ENCODE peak calls at places on chromosomes 13 and 19, in six cellular contexts. K is body of pancreas; C is CD4-positive, alpha-beta memory T cell; Z is Panc1; F is progenitor cell of endocrine pancreas; T is epithelial cell of prostate. B is an unnamed sample.

GRCh38 chr19:46697142-46697960 is 19.6 kb downstream of the PRKD2 start:
- DNase-seq in C (peak; percentile 9), F (peak; percentile 63), Z (no peak), K (peak; percentile 91), T (no peak), B (peak; percentile 84)

GRCh38 chr19:11111117-11111770 is 22.0 kb downstream of the LDLR start:
- DNase-seq in Z (no peak), C (no peak), F (no peak), T (no peak), K (no peak), B (no peak)

GRCh38 chr19:29843180-29844051 is 31.6 kb downstream of the CCNE1 start:
- DNase-seq in K (peak; percentile 7), T (no peak), F (no peak), C (no peak), Z (no peak), B (no peak)

GRCh38 chr19:47608908-47609879 is at the start of gene BICRA:
- DNase-seq in Z (no peak), F (peak; percentile 77), C (peak; percentile 85), K (peak; percentile 89), T (no peak), B (peak; percentile 77)

GRCh38 chr19:39352549-39353285 is 10.5 kb downstream of the SAMD4B start:
- DNase-seq in K (no peak), T (no peak), F (no peak), Z (no peak), C (no peak), B (no peak)

GRCh38 chr19:38658462-38659306 is 11.2 kb downstream of the ACTN4 start:
- DNase-seq in F (no peak), Z (peak; percentile 100), K (peak; percentile 91), C (no peak), T (peak; percentile 99), B (peak; percentile 100)

GRCh38 chr19:23305555-23305954 is 55.4 kb upstream of the ZNF724 start:
- DNase-seq in Z (no peak), F (no peak), K (no peak), C (no peak), T (no peak), B (no peak)

GRCh38 chr13:49836516-49836915 is 44.0 kb upstream of the KPNA3 start:
- DNase-seq in Z (no peak), K (peak; percentile 17), F (peak; percentile 10), C (no peak), T (no peak), B (no peak)

GRCh38 chr13:42760949-42761348 is 20.4 kb upstream of the FAM216B start:
- DNase-seq in F (no peak), T (no peak), Z (no peak), K (peak; percentile 50), C (no peak), B (peak; percentile 38)

GRCh38 chr13:73880365-73880764 is 253.8 kb downstream of the KLF12 start:
- DNase-seq in C (no peak), T (no peak), K (no peak), Z (no peak), F (no peak), B (peak; percentile 55)

GRCh38 chr13:26785845-26786630 is 25.5 kb upstream of the GPR12 start:
- DNase-seq in F (no peak), C (peak; percentile 70), T (no peak), K (peak; percentile 21), Z (no peak), B (no peak)

GRCh38 chr19:3969435-3970312 is 1.2 kb downstream of the DAPK3 start:
- DNase-seq in K (no peak), C (no peak), Z (no peak), F (peak; percentile 18), T (peak; percentile 78), B (peak; percentile 84)

GRCh38 chr13:82698941-82699340 is 1183.3 kb downstream of the SLITRK1 start:
- DNase-seq in Z (no peak), F (no peak), C (no peak), T (no peak), K (no peak), B (peak; percentile 23)

GRCh38 chr19:7943444-7944176 is at the start of gene TIMM44:
- DNase-seq in F (peak; percentile 96), Z (peak; percentile 95), C (peak; percentile 99), T (peak; percentile 98), K (peak; percentile 100), B (peak; percentile 100)

GRCh38 chr13:102400619-102401125 is 1.2 kb downstream of the FGF14 start:
- DNase-seq in K (peak; percentile 33), F (no peak), T (no peak), C (no peak), Z (no peak), B (no peak)

GRCh38 chr13:38636106-38636505 is 50.8 kb upstream of the FREM2 start:
- DNase-seq in Z (no peak), T (no peak), F (no peak), C (no peak), K (peak; percentile 17), B (no peak)

GRCh38 chr13:106100261-106100919 is 435.1 kb downstream of the EFNB2 start:
- DNase-seq in Z (no peak), K (no peak), C (no peak), F (no peak), T (no peak), B (no peak)

GRCh38 chr19:1672038-1672768 is 19.8 kb upstream of the TCF3 start:
- DNase-seq in F (no peak), T (no peak), Z (no peak), C (peak; percentile 50), K (no peak), B (peak; percentile 45)

GRCh38 chr19:51123381-51124186 is 1.1 kb upstream of the SIGLEC9 start:
- DNase-seq in C (peak; percentile 69), T (no peak), K (peak; percentile 71), F (no peak), Z (no peak), B (no peak)

GRCh38 chr19:40103600-40103999 is 12.9 kb upstream of the ZNF780A start:
- DNase-seq in C (no peak), F (no peak), Z (no peak), T (no peak), K (no peak), B (no peak)

GRCh38 chr13:95643009-95643408 is 1.5 kb downstream of the DZIP1 start:
- DNase-seq in T (no peak), K (no peak), C (no peak), F (no peak), Z (no peak), B (no peak)

GRCh38 chr13:30697177-30697953 is 38.0 kb upstream of the ALOX5AP start:
- DNase-seq in F (no peak), T (no peak), K (no peak), C (no peak), Z (no peak), B (peak; percentile 29)

GRCh38 chr19:661427-662196 is 1.4 kb downstream of the RNF126 start:
- DNase-seq in K (no peak), Z (no peak), C (peak; percentile 81), F (no peak), T (no peak), B (no peak)

GRCh38 chr13:47794963-47795362 is 206.1 kb downstream of the SUCLA2 start:
- DNase-seq in K (no peak), C (no peak), T (no peak), Z (no peak), F (no peak), B (peak; percentile 16)

GRCh38 chr13:104014803-104015645 is 948.8 kb upstream of the SLC10A2 start:
- DNase-seq in Z (no peak), C (no peak), F (no peak), T (no peak), K (no peak), B (peak; percentile 82)

GRCh38 chr19:4909897-4910593 is 744 bp downstream of the UHRF1 start:
- DNase-seq in C (peak; percentile 93), F (peak; percentile 80), T (peak; percentile 55), K (peak; percentile 92), Z (no peak), B (peak; percentile 94)

GRCh38 chr13:113458218-113459065 is 5.2 kb upstream of the ADPRHL1 start:
- DNase-seq in Z (no peak), T (no peak), C (no peak), K (no peak), F (no peak), B (peak; percentile 16)

GRCh38 chr19:1736280-1736679 is 17.0 kb upstream of the ONECUT3 start:
- DNase-seq in C (no peak), Z (no peak), F (no peak), T (no peak), K (no peak), B (no peak)

GRCh38 chr13:41696163-41697003 is 239.0 kb downstream of the RGCC start:
- DNase-seq in Z (peak; percentile 54), T (peak; percentile 97), F (no peak), C (no peak), K (no peak), B (peak; percentile 96)

GRCh38 chr13:42181381-42181953 is 90.5 kb upstream of the AKAP11 start:
- DNase-seq in C (no peak), Z (no peak), F (no peak), T (no peak), K (no peak), B (no peak)

GRCh38 chr13:76293751-76294150 is 592.5 kb downstream of the KCTD12 start:
- DNase-seq in K (no peak), T (no peak), F (no peak), C (no peak), Z (no peak), B (peak; percentile 28)

GRCh38 chr13:45224181-45224580 is 23.3 kb upstream of the KCTD4 start:
- DNase-seq in Z (no peak), T (no peak), K (no peak), F (no peak), C (no peak), B (peak; percentile 31)

GRCh38 chr19:18049390-18049789 is 37.3 kb downstream of the IL12RB1 start:
- DNase-seq in F (no peak), C (no peak), K (peak; percentile 83), Z (no peak), T (no peak), B (peak; percentile 18)

B was measured in iris pigment epithelial cell.